ENCODE peak calls at places on chromosomes 7 and 10, in four cellular contexts. One of them, this sample, is unnamed.

GRCh38 chr10:72889391-72889831 is 4.1 kb upstream of the OIT3 start:
- DNase-seq in cardiac fibroblast: peak; percentile 27
- DNase-seq in suprapubic skin: no peak
- DNase-seq in dorsolateral prefrontal cortex: no peak
- DNase-seq in this sample: peak; percentile 68

GRCh38 chr7:21923663-21924062 is 22.0 kb downstream of the CDCA7L start:
- DNase-seq in cardiac fibroblast: peak; percentile 54
- DNase-seq in suprapubic skin: no peak
- DNase-seq in dorsolateral prefrontal cortex: no peak
- DNase-seq in this sample: no peak

GRCh38 chr7:45402480-45403218 is 171.5 kb upstream of the ADCY1 start:
- DNase-seq in suprapubic skin: no peak
- DNase-seq in cardiac fibroblast: peak; percentile 55
- DNase-seq in dorsolateral prefrontal cortex: no peak
- DNase-seq in this sample: no peak

GRCh38 chr10:44818721-44819127 is 92.4 kb upstream of the TMEM72 start:
- DNase-seq in cardiac fibroblast: no peak
- DNase-seq in dorsolateral prefrontal cortex: no peak
- DNase-seq in suprapubic skin: no peak
- DNase-seq in this sample: no peak

GRCh38 chr10:107129013-107129412 is 35.5 kb downstream of the SORCS1 start:
- DNase-seq in cardiac fibroblast: no peak
- DNase-seq in dorsolateral prefrontal cortex: no peak
- DNase-seq in suprapubic skin: no peak
- DNase-seq in this sample: no peak

GRCh38 chr7:133484135-133484534 is 231.3 kb downstream of the EXOC4 start:
- DNase-seq in suprapubic skin: no peak
- DNase-seq in cardiac fibroblast: no peak
- DNase-seq in dorsolateral prefrontal cortex: no peak
- DNase-seq in this sample: no peak

GRCh38 chr10:49735161-49735560 is 27.0 kb downstream of the OGDHL start:
- DNase-seq in dorsolateral prefrontal cortex: no peak
- DNase-seq in cardiac fibroblast: no peak
- DNase-seq in suprapubic skin: peak; percentile 61
- DNase-seq in this sample: no peak

GRCh38 chr7:158432369-158433270 is 155.0 kb downstream of the PTPRN2 start:
- DNase-seq in suprapubic skin: no peak
- DNase-seq in dorsolateral prefrontal cortex: no peak
- DNase-seq in cardiac fibroblast: peak; percentile 56
- DNase-seq in this sample: no peak

GRCh38 chr10:71390921-71391690 is 5.6 kb upstream of the CDH23 start:
- DNase-seq in dorsolateral prefrontal cortex: no peak
- DNase-seq in suprapubic skin: peak; percentile 50
- DNase-seq in cardiac fibroblast: no peak
- DNase-seq in this sample: no peak

GRCh38 chr10:76012928-76013327 is 581.5 kb downstream of the LRMDA start:
- DNase-seq in cardiac fibroblast: no peak
- DNase-seq in suprapubic skin: no peak
- DNase-seq in dorsolateral prefrontal cortex: no peak
- DNase-seq in this sample: no peak

GRCh38 chr10:125624800-125625199 is 58.2 kb downstream of the TEX36 start:
- DNase-seq in suprapubic skin: no peak
- DNase-seq in dorsolateral prefrontal cortex: no peak
- DNase-seq in cardiac fibroblast: no peak
- DNase-seq in this sample: no peak

GRCh38 chr7:13024323-13024722 is 336.9 kb downstream of the ARL4A start:
- DNase-seq in cardiac fibroblast: peak; percentile 94
- DNase-seq in suprapubic skin: no peak
- DNase-seq in dorsolateral prefrontal cortex: no peak
- DNase-seq in this sample: no peak

GRCh38 chr7:137325927-137326326 is 17.6 kb downstream of the PTN start:
- DNase-seq in dorsolateral prefrontal cortex: no peak
- DNase-seq in cardiac fibroblast: no peak
- DNase-seq in suprapubic skin: no peak
- DNase-seq in this sample: no peak

GRCh38 chr7:137328389-137329120 is 15.0 kb downstream of the PTN start:
- DNase-seq in cardiac fibroblast: no peak
- DNase-seq in suprapubic skin: no peak
- DNase-seq in dorsolateral prefrontal cortex: no peak
- DNase-seq in this sample: no peak

GRCh38 chr7:137329411-137329810 is 14.1 kb downstream of the PTN start:
- DNase-seq in suprapubic skin: no peak
- DNase-seq in cardiac fibroblast: no peak
- DNase-seq in dorsolateral prefrontal cortex: no peak
- DNase-seq in this sample: no peak

GRCh38 chr7:137324796-137325700 is 18.5 kb downstream of the PTN start:
- DNase-seq in suprapubic skin: no peak
- DNase-seq in cardiac fibroblast: no peak
- DNase-seq in dorsolateral prefrontal cortex: no peak
- DNase-seq in this sample: no peak
- TF ChIP-seq CTCF in suprapubic skin: no peak
- TF ChIP-seq CTCF in cardiac fibroblast: no peak
- TF ChIP-seq CTCF in dorsolateral prefrontal cortex: no peak
- TF ChIP-seq CTCF in this sample: no peak

GRCh38 chr7:157432541-157432956 is 95.7 kb downstream of the DNAJB6 start:
- DNase-seq in cardiac fibroblast: peak; percentile 69
- DNase-seq in suprapubic skin: peak; percentile 65
- DNase-seq in dorsolateral prefrontal cortex: no peak
- DNase-seq in this sample: peak; percentile 45
- H3K4me3 ChIP-seq in cardiac fibroblast: peak overlapping the region; percentile 8
- H3K4me3 ChIP-seq in suprapubic skin: peak overlapping the region; percentile 31
- H3K4me3 ChIP-seq in dorsolateral prefrontal cortex: no peak overlapping the region
- H3K4me3 ChIP-seq in this sample: no peak overlapping the region

GRCh38 chr10:6842722-6843121 is 262.6 kb upstream of the PRKCQ start:
- DNase-seq in cardiac fibroblast: no peak
- DNase-seq in suprapubic skin: no peak
- DNase-seq in dorsolateral prefrontal cortex: no peak
- DNase-seq in this sample: no peak

GRCh38 chr10:6841746-6842145 is 261.7 kb upstream of the PRKCQ start:
- DNase-seq in suprapubic skin: no peak
- DNase-seq in cardiac fibroblast: no peak
- DNase-seq in dorsolateral prefrontal cortex: no peak
- DNase-seq in this sample: no peak

GRCh38 chr10:6840093-6840763 is 260.2 kb upstream of the PRKCQ start:
- DNase-seq in suprapubic skin: no peak
- DNase-seq in dorsolateral prefrontal cortex: no peak
- DNase-seq in cardiac fibroblast: peak; percentile 53
- DNase-seq in this sample: no peak

GRCh38 chr10:6838118-6838517 is 258.0 kb upstream of the PRKCQ start:
- DNase-seq in dorsolateral prefrontal cortex: no peak
- DNase-seq in cardiac fibroblast: no peak
- DNase-seq in suprapubic skin: no peak
- DNase-seq in this sample: no peak

DNA sequence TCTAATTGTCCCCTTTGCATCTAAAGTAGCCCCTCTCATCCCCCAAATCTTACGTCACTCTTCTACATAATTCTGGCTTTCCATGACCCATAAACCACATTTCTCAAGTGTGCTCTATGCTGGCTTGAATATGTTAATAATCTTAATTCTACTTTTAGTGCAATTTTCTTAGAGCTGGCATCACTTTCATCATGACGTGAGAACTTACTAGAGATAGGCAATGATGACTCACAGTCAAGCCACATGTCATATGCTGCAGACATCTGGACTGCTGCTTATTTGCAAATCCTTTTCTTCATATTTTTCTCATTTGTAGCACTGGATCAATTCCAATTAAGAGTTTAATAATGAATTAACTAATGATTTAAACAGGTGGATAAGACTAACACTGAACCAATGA is 260.7 kb upstream of the PRKCQ start:
- DNase-seq in cardiac fibroblast: peak; percentile 82
- DNase-seq in dorsolateral prefrontal cortex: no peak
- DNase-seq in suprapubic skin: no peak
- DNase-seq in this sample: no peak
- TF ChIP-seq CTCF in cardiac fibroblast: no peak
- TF ChIP-seq CTCF in dorsolateral prefrontal cortex: no peak
- TF ChIP-seq CTCF in suprapubic skin: no peak
- TF ChIP-seq CTCF in this sample: no peak

DNA sequence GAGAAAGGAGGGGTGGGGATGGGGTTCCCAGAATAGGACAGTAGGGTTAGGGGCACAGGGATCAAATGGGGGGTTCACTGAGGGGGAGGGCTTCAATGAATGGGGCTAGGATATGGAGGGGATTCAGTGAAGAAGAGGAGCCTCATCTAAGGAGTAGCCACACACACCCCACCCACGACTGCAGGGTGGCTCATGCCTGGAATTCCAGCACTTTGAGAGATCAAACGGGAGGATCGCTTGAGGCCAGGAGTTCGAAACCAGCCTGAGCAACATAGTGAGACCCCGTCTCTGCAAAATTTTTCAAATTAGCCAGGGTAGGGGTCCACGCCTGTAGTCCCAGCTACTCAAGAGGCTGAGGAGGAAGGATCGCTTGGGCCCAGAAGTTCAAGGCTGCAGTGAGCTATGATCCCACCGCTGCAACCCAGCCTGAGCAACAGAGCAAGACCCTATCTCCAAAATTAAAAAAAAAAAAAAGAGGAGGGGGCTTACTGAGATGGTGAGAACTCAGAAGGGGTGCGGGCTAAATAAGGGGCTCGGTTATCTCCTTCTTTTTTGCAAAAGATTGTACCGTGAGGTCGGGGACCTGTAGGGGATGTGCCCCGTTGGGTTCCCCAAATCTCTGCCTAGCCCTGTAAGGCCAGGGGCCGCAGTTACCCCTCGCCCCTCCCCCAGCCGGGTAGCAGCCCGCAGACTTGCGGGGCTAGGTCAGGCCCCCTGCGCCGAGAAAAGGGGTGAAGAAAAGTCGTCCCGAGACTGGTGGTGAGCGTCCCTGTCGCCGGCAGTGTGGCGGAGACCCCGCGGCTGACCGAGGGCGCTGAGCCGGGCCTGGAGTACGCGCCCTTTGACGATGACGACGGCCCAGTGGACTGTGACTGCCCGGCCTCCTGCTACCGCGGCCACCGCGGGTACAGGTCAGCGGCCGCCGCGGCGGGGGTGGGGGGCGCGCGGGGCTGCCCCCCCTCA is 43.1 kb upstream of the HSPB1 start:
- DNase-seq in cardiac fibroblast: no peak
- DNase-seq in suprapubic skin: no peak
- DNase-seq in dorsolateral prefrontal cortex: no peak
- DNase-seq in this sample: no peak
- H3K4me3 ChIP-seq in cardiac fibroblast: no peak overlapping the region
- H3K4me3 ChIP-seq in suprapubic skin: peak overlapping the region; percentile 39
- H3K4me3 ChIP-seq in dorsolateral prefrontal cortex: peak overlapping the region; percentile 8
- H3K4me3 ChIP-seq in this sample: no peak overlapping the region

GRCh38 chr7:38561166-38561565 is 70.0 kb downstream of the AMPH start:
- DNase-seq in dorsolateral prefrontal cortex: no peak
- DNase-seq in cardiac fibroblast: no peak
- DNase-seq in suprapubic skin: no peak
- DNase-seq in this sample: no peak
- TF ChIP-seq CTCF in dorsolateral prefrontal cortex: no peak
- TF ChIP-seq CTCF in cardiac fibroblast: no peak
- TF ChIP-seq CTCF in suprapubic skin: no peak
- TF ChIP-seq CTCF in this sample: no peak